ENCODE peak calls at places on chromosomes 1 and 21, in eight cellular contexts. W is endodermal cell, Z is AG04450, D is tibial artery, Q is left ventricle myocardium inferior, S is OCI-LY7, I is breast epithelium, G is thoracic aorta. Y is an unnamed sample.

GRCh38 chr21:31005019-31005418 is 33.3 kb downstream of the KRTAP19-8 start:
- DNase-seq in W (no peak), Z (no peak), D (no peak), Q (no peak), S (no peak), I (no peak), G (no peak), Y (no peak)

GRCh38 chr1:238323483-238323882 is 432.8 kb upstream of the ZP4 start:
- DNase-seq in W (no peak), Z (no peak), D (no peak), Q (no peak), S (no peak), I (no peak), G (no peak), Y (no peak)

GRCh38 chr1:236692128-236692527 is 5.8 kb downstream of the ACTN2 start:
- DNase-seq in W (no peak), Z (no peak), D (no peak), Q (no peak), S (no peak), I (no peak), G (no peak), Y (no peak)

GRCh38 chr1:6859415-6860343 is 74.4 kb downstream of the CAMTA1 start:
- DNase-seq in W (no peak), Z (peak; percentile 96), D (no peak), Q (no peak), S (no peak), I (no peak), G (no peak), Y (peak; percentile 96)

GRCh38 chr1:19055001-19055400 is 98.5 kb upstream of the IFFO2 start:
- DNase-seq in W (no peak), Z (no peak), D (no peak), Q (no peak), S (no peak), I (no peak), G (no peak), Y (no peak)

GRCh38 chr21:44880762-44881585 is 7.5 kb upstream of the PTTG1IP start:
- DNase-seq in W (no peak), Z (no peak), D (no peak), Q (no peak), S (peak; percentile 36), I (no peak), G (no peak), Y (no peak)

GRCh38 chr21:31193761-31194160 is 150.3 kb downstream of the TIAM1 start:
- DNase-seq in W (no peak), Z (no peak), D (no peak), Q (no peak), S (no peak), I (no peak), G (no peak), Y (no peak)

GRCh38 chr21:24444736-24445135 is 1162.5 kb downstream of the MRPL39 start:
- DNase-seq in W (no peak), Z (no peak), D (no peak), Q (no peak), S (no peak), I (no peak), G (no peak), Y (no peak)

GRCh38 chr1:164977561-164977960 is 379.0 kb downstream of the LMX1A start:
- DNase-seq in W (no peak), Z (no peak), D (no peak), Q (no peak), S (no peak), I (no peak), G (no peak), Y (no peak)

GRCh38 chr1:178341218-178341956 is 155.4 kb downstream of the CLEC20A start:
- DNase-seq in W (peak; percentile 95), Z (peak; percentile 45), D (peak; percentile 63), Q (peak; percentile 42), S (no peak), I (peak; percentile 73), G (peak; percentile 43), Y (peak; percentile 23)

GRCh38 chr1:178262101-178262500 is 168.2 kb downstream of the RASAL2 start:
- DNase-seq in W (no peak), Z (peak; percentile 59), D (no peak), Q (no peak), S (no peak), I (no peak), G (no peak), Y (no peak)

GRCh38 chr1:197572169-197572568 is 203.1 kb downstream of the DENND1B start:
- DNase-seq in W (peak; percentile 42), Z (no peak), D (no peak), Q (no peak), S (no peak), I (no peak), G (no peak), Y (no peak)

GRCh38 chr1:22699629-22700028 is 11.0 kb upstream of the EPHB2 start:
- DNase-seq in W (no peak), Z (no peak), D (no peak), Q (no peak), S (no peak), I (no peak), G (no peak), Y (no peak)

GRCh38 chr1:22702671-22703070 is 8.0 kb upstream of the EPHB2 start:
- DNase-seq in W (no peak), Z (no peak), D (no peak), Q (no peak), S (no peak), I (no peak), G (no peak), Y (no peak)

GRCh38 chr1:22702255-22702654 is 8.4 kb upstream of the EPHB2 start:
- DNase-seq in W (no peak), Z (no peak), D (no peak), Q (no peak), S (no peak), I (no peak), G (no peak), Y (no peak)

GRCh38 chr1:22696610-22697009 is 14.0 kb upstream of the EPHB2 start:
- DNase-seq in W (no peak), Z (no peak), D (no peak), Q (no peak), S (no peak), I (no peak), G (no peak), Y (no peak)

GRCh38 chr1:22700121-22700520 is 10.5 kb upstream of the EPHB2 start:
- DNase-seq in W (no peak), Z (no peak), D (no peak), Q (no peak), S (no peak), I (no peak), G (no peak), Y (no peak)
- TF ChIP-seq CTCF in W (no peak), Z (no peak), D (no peak), Q (no peak), S (no peak), I (no peak), G (no peak), Y (no peak)

GRCh38 chr1:68046423-68046822 is 4.0 kb downstream of the DIRAS3 start:
- DNase-seq in W (no peak), Z (no peak), D (no peak), Q (no peak), S (no peak), I (no peak), G (no peak), Y (no peak)
- H3K4me3 ChIP-seq in W (no peak overlapping the region), Z (no peak overlapping the region), D (no peak overlapping the region), Q (no peak overlapping the region), S (no peak overlapping the region), I (no peak overlapping the region), G (no peak overlapping the region), Y (no peak overlapping the region)

DNA sequence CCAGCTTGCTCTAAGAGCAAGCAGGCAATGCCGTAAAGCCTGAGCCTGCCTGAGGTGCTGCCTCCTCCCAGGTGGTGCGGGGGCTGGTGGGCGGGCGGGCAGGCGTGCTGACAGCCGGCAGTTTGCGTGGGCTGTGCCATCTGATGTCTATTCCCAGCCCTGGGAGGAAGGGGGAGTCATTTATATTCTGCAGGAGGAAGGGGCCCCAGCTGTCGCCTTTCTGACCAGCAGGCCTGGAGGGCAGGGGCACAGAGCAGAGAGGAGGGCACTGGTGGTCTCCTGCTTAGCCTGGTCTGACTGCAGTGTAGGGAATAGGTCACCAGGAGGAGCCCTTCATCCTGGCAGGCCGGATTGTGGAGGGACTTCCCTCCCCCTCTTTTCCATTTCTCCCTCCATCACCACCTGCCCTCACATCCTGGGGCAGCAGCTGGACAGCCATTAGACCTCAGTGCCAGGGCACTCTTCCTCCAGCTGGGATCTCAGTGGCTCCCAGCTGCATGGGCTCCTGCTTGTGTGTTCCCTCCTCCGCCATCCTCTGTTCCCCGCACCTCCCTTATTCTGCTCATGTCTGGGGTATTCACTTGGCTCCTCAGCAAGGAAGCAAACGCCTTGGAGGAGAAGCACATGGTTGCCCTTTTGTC is 4.4 kb downstream of the CYB561D1 start:
- DNase-seq in W (peak; percentile 92), Z (no peak), D (no peak), Q (no peak), S (peak; percentile 29), I (no peak), G (no peak), Y (no peak)
- TF ChIP-seq CTCF in W (peak; percentile 86), Z (peak; percentile 72), D (peak; percentile 50), Q (peak; percentile 63), S (peak; percentile 66), I (peak; percentile 23), G (peak; percentile 52), Y (peak; percentile 81)

GRCh38 chr1:148355976-148356375 is 127.1 kb downstream of the PPIAL4G start:
- DNase-seq in W (no peak), Z (no peak), D (no peak), Q (no peak), S (no peak), I (no peak), G (no peak), Y (no peak)

GRCh38 chr1:148352470-148353118 is 130.5 kb downstream of the PPIAL4G start:
- DNase-seq in W (no peak), Z (no peak), D (no peak), Q (no peak), S (no peak), I (no peak), G (no peak), Y (no peak)

GRCh38 chr1:148354909-148355308 is 128.2 kb downstream of the PPIAL4G start:
- DNase-seq in W (no peak), Z (no peak), D (no peak), Q (no peak), S (no peak), I (no peak), G (no peak), Y (no peak)

GRCh38 chr1:148354284-148354869 is 128.7 kb downstream of the PPIAL4G start:
- DNase-seq in W (peak; percentile 64), Z (no peak), D (no peak), Q (no peak), S (no peak), I (no peak), G (no peak), Y (no peak)

DNA sequence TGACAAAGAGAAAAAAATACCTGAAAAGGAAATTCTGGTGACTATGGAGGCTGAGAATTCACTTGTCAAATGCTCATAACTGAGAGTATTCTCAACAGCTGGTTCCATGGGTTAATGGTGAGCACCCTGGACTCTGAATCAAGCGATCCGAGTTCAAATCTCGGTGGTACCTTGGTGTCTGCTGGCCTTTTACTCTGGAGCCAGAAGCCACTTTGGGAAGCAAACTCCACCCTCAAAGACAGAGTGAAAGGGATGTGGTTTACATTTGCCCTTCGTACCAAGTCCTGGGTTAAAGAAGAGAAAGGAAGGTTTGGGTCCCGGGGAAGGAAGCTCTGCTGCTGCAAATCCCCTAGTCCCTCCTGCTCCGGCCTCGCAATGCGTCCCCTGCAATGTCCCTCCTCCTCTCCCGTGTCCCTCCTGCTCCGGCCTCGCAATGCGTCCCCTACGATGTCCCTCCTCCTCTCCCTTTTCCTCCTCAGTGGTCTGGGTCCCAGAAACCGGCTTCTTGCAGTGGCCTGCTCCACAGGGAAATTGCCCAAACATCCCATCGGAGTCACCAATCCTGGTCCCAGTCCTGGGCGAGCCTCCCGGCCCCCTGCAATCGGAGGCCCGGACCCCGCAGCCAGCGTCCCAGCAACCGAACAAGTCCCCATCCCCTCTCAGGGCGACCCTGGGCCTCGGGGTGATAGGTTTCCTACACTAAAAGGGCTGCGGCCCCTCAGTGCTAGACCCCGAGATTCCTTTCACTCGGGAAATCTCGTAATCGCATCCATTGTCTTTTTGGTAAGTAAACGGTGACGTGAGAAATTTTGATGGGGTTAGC is 129.4 kb downstream of the PPIAL4G start:
- DNase-seq in W (peak; percentile 91), Z (no peak), D (no peak), Q (no peak), S (no peak), I (no peak), G (no peak), Y (no peak)
- H3K4me3 ChIP-seq in W (peak overlapping the region; percentile 72), Z (no peak overlapping the region), D (no peak overlapping the region), Q (peak overlapping the region; percentile 39), S (no peak overlapping the region), I (no peak overlapping the region), G (no peak overlapping the region), Y (no peak overlapping the region)

Y was measured in AG04449.